ENCODE peak calls at places on chromosomes 5 and 9, in nine cellular contexts. One of them, this sample, is unnamed.
A peak's percentile ranks its signal among the peaks of the same experiment; 100 is the strongest.

GRCh38 chr9:11931109-11931508 is 762.1 kb upstream of the TYRP1 start:
- DNase-seq in K562: no peak
- DNase-seq in right atrium auricular region: no peak
- DNase-seq in astrocyte: no peak
- DNase-seq in esophagus muscularis mucosa: no peak
- DNase-seq in transverse colon: no peak
- DNase-seq in heart left ventricle: no peak
- DNase-seq in gastrocnemius medialis: no peak
- DNase-seq in prostate gland: no peak
- DNase-seq in this sample: no peak

GRCh38 chr5:34452170-34452828 is 203.8 kb upstream of the RAI14 start:
- DNase-seq in K562: no peak
- DNase-seq in right atrium auricular region: no peak
- DNase-seq in astrocyte: no peak
- DNase-seq in esophagus muscularis mucosa: no peak
- DNase-seq in transverse colon: no peak
- DNase-seq in heart left ventricle: no peak
- DNase-seq in gastrocnemius medialis: no peak
- DNase-seq in prostate gland: no peak
- DNase-seq in this sample: no peak

GRCh38 chr9:21591221-21592062 is 109.3 kb upstream of the IFNE start:
- DNase-seq in K562: no peak
- DNase-seq in right atrium auricular region: peak; percentile 87
- DNase-seq in astrocyte: peak; percentile 99
- DNase-seq in esophagus muscularis mucosa: no peak
- DNase-seq in transverse colon: peak; percentile 15
- DNase-seq in heart left ventricle: peak; percentile 31
- DNase-seq in gastrocnemius medialis: peak; percentile 50
- DNase-seq in prostate gland: peak; percentile 26
- DNase-seq in this sample: no peak

GRCh38 chr5:586751-587285 is 25.3 kb upstream of the CEP72 start:
- DNase-seq in K562: no peak
- DNase-seq in right atrium auricular region: no peak
- DNase-seq in astrocyte: no peak
- DNase-seq in esophagus muscularis mucosa: no peak
- DNase-seq in transverse colon: no peak
- DNase-seq in heart left ventricle: no peak
- DNase-seq in gastrocnemius medialis: no peak
- DNase-seq in prostate gland: no peak
- DNase-seq in this sample: peak; percentile 38

GRCh38 chr5:59123595-59124561 is 541.0 kb downstream of the RAB3C start:
- DNase-seq in K562: no peak
- DNase-seq in right atrium auricular region: no peak
- DNase-seq in astrocyte: no peak
- DNase-seq in esophagus muscularis mucosa: no peak
- DNase-seq in transverse colon: no peak
- DNase-seq in heart left ventricle: no peak
- DNase-seq in gastrocnemius medialis: no peak
- DNase-seq in prostate gland: no peak
- DNase-seq in this sample: no peak

GRCh38 chr5:79697222-79698164 is 7.9 kb downstream of the CMYA5 start:
- DNase-seq in K562: peak; percentile 14
- DNase-seq in right atrium auricular region: peak; percentile 72
- DNase-seq in astrocyte: peak; percentile 83
- DNase-seq in esophagus muscularis mucosa: no peak
- DNase-seq in transverse colon: no peak
- DNase-seq in heart left ventricle: peak; percentile 43
- DNase-seq in gastrocnemius medialis: peak; percentile 81
- DNase-seq in prostate gland: no peak
- DNase-seq in this sample: no peak

GRCh38 chr5:177116631-177117373 is 16.8 kb upstream of the NSD1 start:
- DNase-seq in K562: peak; percentile 98
- DNase-seq in right atrium auricular region: peak; percentile 95
- DNase-seq in astrocyte: peak; percentile 75
- DNase-seq in esophagus muscularis mucosa: peak; percentile 97
- DNase-seq in transverse colon: peak; percentile 80
- DNase-seq in heart left ventricle: peak; percentile 93
- DNase-seq in gastrocnemius medialis: peak; percentile 86
- DNase-seq in prostate gland: peak; percentile 78
- DNase-seq in this sample: peak; percentile 93

GRCh38 chr9:127970401-127971313 is 10.1 kb downstream of the EEIG1 start:
- DNase-seq in K562: no peak
- DNase-seq in right atrium auricular region: no peak
- DNase-seq in astrocyte: no peak
- DNase-seq in esophagus muscularis mucosa: no peak
- DNase-seq in transverse colon: peak; percentile 57
- DNase-seq in heart left ventricle: peak; percentile 24
- DNase-seq in gastrocnemius medialis: no peak
- DNase-seq in prostate gland: no peak
- DNase-seq in this sample: no peak

GRCh38 chr9:122325124-122325523 is 45.7 kb upstream of the PTGS1 start:
- DNase-seq in K562: no peak
- DNase-seq in right atrium auricular region: no peak
- DNase-seq in astrocyte: peak; percentile 42
- DNase-seq in esophagus muscularis mucosa: no peak
- DNase-seq in transverse colon: no peak
- DNase-seq in heart left ventricle: no peak
- DNase-seq in gastrocnemius medialis: no peak
- DNase-seq in prostate gland: no peak
- DNase-seq in this sample: no peak

GRCh38 chr9:77417570-77417969 is 230.6 kb downstream of the GNA14 start:
- DNase-seq in K562: no peak
- DNase-seq in right atrium auricular region: no peak
- DNase-seq in astrocyte: peak; percentile 23
- DNase-seq in esophagus muscularis mucosa: no peak
- DNase-seq in transverse colon: no peak
- DNase-seq in heart left ventricle: no peak
- DNase-seq in gastrocnemius medialis: no peak
- DNase-seq in prostate gland: no peak
- DNase-seq in this sample: no peak

GRCh38 chr5:142011572-142012185 is 1.1 kb downstream of the GNPDA1 start:
- DNase-seq in K562: no peak
- DNase-seq in right atrium auricular region: no peak
- DNase-seq in astrocyte: no peak
- DNase-seq in esophagus muscularis mucosa: peak; percentile 53
- DNase-seq in transverse colon: no peak
- DNase-seq in heart left ventricle: no peak
- DNase-seq in gastrocnemius medialis: no peak
- DNase-seq in prostate gland: no peak
- DNase-seq in this sample: no peak

GRCh38 chr5:142012186-142012785 is 541 bp downstream of the GNPDA1 start:
- DNase-seq in K562: peak; percentile 55
- DNase-seq in right atrium auricular region: peak; percentile 64
- DNase-seq in astrocyte: no peak
- DNase-seq in esophagus muscularis mucosa: peak; percentile 89
- DNase-seq in transverse colon: peak; percentile 67
- DNase-seq in heart left ventricle: peak; percentile 61
- DNase-seq in gastrocnemius medialis: peak; percentile 35
- DNase-seq in prostate gland: no peak
- DNase-seq in this sample: peak; percentile 79

GRCh38 chr5:142013734-142014495 is 1.1 kb upstream of the GNPDA1 start:
- DNase-seq in K562: peak; percentile 32
- DNase-seq in right atrium auricular region: peak; percentile 82
- DNase-seq in astrocyte: peak; percentile 30
- DNase-seq in esophagus muscularis mucosa: peak; percentile 93
- DNase-seq in transverse colon: peak; percentile 45
- DNase-seq in heart left ventricle: peak; percentile 57
- DNase-seq in gastrocnemius medialis: peak; percentile 49
- DNase-seq in prostate gland: no peak
- DNase-seq in this sample: no peak

GRCh38 chr5:142014911-142015584 is 2.2 kb upstream of the GNPDA1 start:
- DNase-seq in K562: peak; percentile 34
- DNase-seq in right atrium auricular region: no peak
- DNase-seq in astrocyte: peak; percentile 68
- DNase-seq in esophagus muscularis mucosa: no peak
- DNase-seq in transverse colon: no peak
- DNase-seq in heart left ventricle: no peak
- DNase-seq in gastrocnemius medialis: no peak
- DNase-seq in prostate gland: peak; percentile 47
- DNase-seq in this sample: no peak

GRCh38 chr5:142012792-142013388 is at the start of gene GNPDA1:
- DNase-seq in K562: peak; percentile 93
- DNase-seq in right atrium auricular region: peak; percentile 86
- DNase-seq in astrocyte: peak; percentile 35
- DNase-seq in esophagus muscularis mucosa: peak; percentile 94
- DNase-seq in transverse colon: peak; percentile 87
- DNase-seq in heart left ventricle: peak; percentile 88
- DNase-seq in gastrocnemius medialis: peak; percentile 85
- DNase-seq in prostate gland: peak; percentile 78
- DNase-seq in this sample: peak; percentile 93
- TF ChIP-seq CTCF in K562: peak; percentile 15
- TF ChIP-seq CTCF in right atrium auricular region: no peak
- TF ChIP-seq CTCF in astrocyte: no peak
- TF ChIP-seq CTCF in esophagus muscularis mucosa: no peak
- TF ChIP-seq CTCF in transverse colon: peak; percentile 27
- TF ChIP-seq CTCF in heart left ventricle: no peak
- TF ChIP-seq CTCF in gastrocnemius medialis: peak; percentile 19
- TF ChIP-seq CTCF in prostate gland: no peak
- TF ChIP-seq CTCF in this sample: no peak

DNA sequence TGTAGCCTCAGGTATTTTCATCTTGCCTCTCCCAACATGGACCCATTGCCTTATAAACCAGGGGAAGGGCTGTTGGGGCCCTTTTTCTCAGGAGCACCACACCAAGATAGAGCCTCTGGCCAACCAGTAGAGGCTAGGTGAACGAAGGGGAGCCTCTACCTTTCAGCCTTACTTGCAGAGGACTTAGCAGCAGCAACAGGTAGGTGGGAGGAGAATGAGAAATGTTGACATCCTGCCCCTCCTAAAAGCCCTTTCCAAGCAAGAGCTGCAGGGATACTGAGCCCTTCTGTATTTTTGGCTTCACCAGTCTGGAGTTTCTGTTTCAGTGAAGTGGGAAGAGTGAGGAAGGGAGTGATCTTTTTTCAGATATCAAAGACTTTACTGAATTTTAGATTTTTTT is 77.4 kb downstream of the MTREX start:
- DNase-seq in K562: no peak
- DNase-seq in right atrium auricular region: no peak
- DNase-seq in astrocyte: no peak
- DNase-seq in esophagus muscularis mucosa: no peak
- DNase-seq in transverse colon: no peak
- DNase-seq in heart left ventricle: no peak
- DNase-seq in gastrocnemius medialis: no peak
- DNase-seq in prostate gland: no peak
- DNase-seq in this sample: no peak
- H3K36me3 ChIP-seq in K562: peaks cover 72% of the 10 kb centered on the region
- H3K36me3 ChIP-seq in right atrium auricular region: peaks cover 20% of the 10 kb centered on the region
- H3K36me3 ChIP-seq in astrocyte: peaks cover 7% of the 10 kb centered on the region
- H3K36me3 ChIP-seq in esophagus muscularis mucosa: peaks cover 31% of the 10 kb centered on the region
- H3K36me3 ChIP-seq in transverse colon: peaks cover 18% of the 10 kb centered on the region
- H3K36me3 ChIP-seq in heart left ventricle: peaks cover 16% of the 10 kb centered on the region
- H3K36me3 ChIP-seq in gastrocnemius medialis: peaks cover 7% of the 10 kb centered on the region
- H3K36me3 ChIP-seq in prostate gland: no peaks in the 10 kb centered on the region
- H3K36me3 ChIP-seq in this sample: peaks cover 31% of the 10 kb centered on the region

DNA sequence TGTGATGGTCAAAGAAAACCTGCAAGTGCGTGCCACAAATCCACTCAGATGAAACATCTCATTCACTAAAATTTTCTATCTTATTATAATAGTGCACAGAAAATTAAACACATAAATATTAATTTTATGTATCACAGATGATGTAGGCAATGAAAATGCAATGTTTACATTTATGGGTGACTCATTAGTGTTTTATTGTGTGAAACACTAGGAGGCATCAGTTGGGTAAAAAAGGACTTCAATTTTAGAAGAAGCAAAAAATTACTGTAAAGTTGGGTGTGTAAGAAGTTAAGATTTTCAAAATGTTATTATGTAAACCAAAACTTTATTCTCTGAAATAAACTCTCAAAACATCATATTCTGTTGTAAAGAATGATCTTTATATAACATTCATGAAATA is 4.0 kb downstream of the MEF2C start:
- DNase-seq in K562: no peak
- DNase-seq in right atrium auricular region: no peak
- DNase-seq in astrocyte: no peak
- DNase-seq in esophagus muscularis mucosa: no peak
- DNase-seq in transverse colon: no peak
- DNase-seq in heart left ventricle: no peak
- DNase-seq in gastrocnemius medialis: no peak
- DNase-seq in prostate gland: no peak
- DNase-seq in this sample: no peak
- TF ChIP-seq CTCF in K562: peak; percentile 36
- TF ChIP-seq CTCF in right atrium auricular region: no peak
- TF ChIP-seq CTCF in astrocyte: no peak
- TF ChIP-seq CTCF in esophagus muscularis mucosa: no peak
- TF ChIP-seq CTCF in transverse colon: no peak
- TF ChIP-seq CTCF in heart left ventricle: no peak
- TF ChIP-seq CTCF in gastrocnemius medialis: no peak
- TF ChIP-seq CTCF in prostate gland: no peak
- TF ChIP-seq CTCF in this sample: no peak

DNA sequence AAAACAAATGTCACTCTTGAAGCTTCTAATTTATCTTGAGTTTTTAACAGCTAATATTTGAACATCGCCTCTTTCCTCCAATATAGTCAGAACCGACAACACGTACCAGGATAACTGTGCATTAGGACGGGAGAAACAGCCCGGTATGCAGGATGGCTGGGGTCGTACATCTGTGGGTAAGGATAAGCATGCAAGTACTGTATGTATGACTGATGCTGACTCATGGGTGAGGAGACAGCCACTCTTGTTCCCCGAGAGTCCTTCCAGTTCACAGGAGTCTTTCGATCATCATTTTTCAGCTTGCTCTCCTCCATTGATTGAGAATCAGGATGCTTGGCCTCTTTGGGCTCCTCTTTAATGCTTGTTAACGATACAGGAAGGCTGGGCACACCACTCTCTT is 102.3 kb downstream of the ZNF608 start:
- DNase-seq in K562: peak; percentile 64
- DNase-seq in right atrium auricular region: no peak
- DNase-seq in astrocyte: peak; percentile 79
- DNase-seq in esophagus muscularis mucosa: peak; percentile 57
- DNase-seq in transverse colon: no peak
- DNase-seq in heart left ventricle: no peak
- DNase-seq in gastrocnemius medialis: no peak
- DNase-seq in prostate gland: no peak
- DNase-seq in this sample: no peak
- H3K36me3 ChIP-seq in K562: no peaks in the 10 kb centered on the region
- H3K36me3 ChIP-seq in right atrium auricular region: peaks cover 27% of the 10 kb centered on the region
- H3K36me3 ChIP-seq in astrocyte: peaks cover 4% of the 10 kb centered on the region
- H3K36me3 ChIP-seq in esophagus muscularis mucosa: peaks cover 46% of the 10 kb centered on the region
- H3K36me3 ChIP-seq in transverse colon: no peaks in the 10 kb centered on the region
- H3K36me3 ChIP-seq in heart left ventricle: peaks cover 6% of the 10 kb centered on the region
- H3K36me3 ChIP-seq in gastrocnemius medialis: no peaks in the 10 kb centered on the region
- H3K36me3 ChIP-seq in prostate gland: no peaks in the 10 kb centered on the region
- H3K36me3 ChIP-seq in this sample: peaks cover 34% of the 10 kb centered on the region

DNA sequence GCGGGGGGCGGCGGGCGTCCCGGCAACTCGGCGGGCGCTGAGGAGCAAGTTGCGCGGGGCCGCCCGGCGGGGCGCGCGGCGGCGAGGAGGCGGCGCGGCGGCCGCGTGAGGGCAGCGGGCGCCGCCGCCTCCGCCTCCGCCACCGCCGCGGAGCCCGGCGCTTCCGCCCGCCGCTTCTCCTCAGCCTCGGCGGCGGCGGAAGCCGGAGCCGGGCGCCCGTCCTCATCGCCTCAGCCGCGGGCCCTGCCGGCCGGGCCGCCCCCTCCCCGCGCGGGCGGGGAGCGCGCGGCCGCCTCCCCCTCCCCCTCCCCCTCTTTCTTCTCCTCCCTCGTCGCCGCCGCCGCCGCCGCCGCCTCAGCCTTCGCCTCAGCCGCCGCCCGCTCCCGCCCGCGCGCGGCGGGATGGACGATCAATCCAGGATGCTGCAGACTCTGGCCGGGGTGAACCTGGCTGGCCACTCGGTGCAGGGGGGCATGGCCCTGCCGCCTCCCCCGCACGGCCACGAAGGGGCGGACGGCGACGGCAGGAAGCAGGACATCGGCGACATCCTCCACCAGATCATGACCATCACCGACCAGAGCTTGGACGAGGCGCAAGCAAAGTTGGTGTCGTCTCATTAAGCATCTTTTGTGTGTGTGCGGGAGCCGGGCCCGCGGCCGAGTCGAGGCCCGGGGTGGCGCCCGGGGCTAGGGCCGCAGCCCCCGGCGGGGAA is at the start of gene PBX3:
- DNase-seq in K562: peak; percentile 68
- DNase-seq in right atrium auricular region: no peak
- DNase-seq in astrocyte: no peak
- DNase-seq in esophagus muscularis mucosa: no peak
- DNase-seq in transverse colon: peak; percentile 54
- DNase-seq in heart left ventricle: peak; percentile 70
- DNase-seq in gastrocnemius medialis: no peak
- DNase-seq in prostate gland: peak; percentile 42
- DNase-seq in this sample: peak; percentile 83
- TF ChIP-seq CTCF in K562: no peak
- TF ChIP-seq CTCF in right atrium auricular region: no peak
- TF ChIP-seq CTCF in astrocyte: no peak
- TF ChIP-seq CTCF in esophagus muscularis mucosa: no peak
- TF ChIP-seq CTCF in transverse colon: no peak
- TF ChIP-seq CTCF in heart left ventricle: no peak
- TF ChIP-seq CTCF in gastrocnemius medialis: no peak
- TF ChIP-seq CTCF in prostate gland: no peak
- TF ChIP-seq CTCF in this sample: no peak